ENCODE peak calls at places on chromosomes 11 and 22, in nine cellular contexts. H, P, S, L, D, J, C, W and Q are unnamed samples. For H4K20me1, the result is how much of the 10 kb centered on the place peaks cover.

GRCh38 chr22:35995345-35995744 is 33.3 kb downstream of the RBFOX2 start:
- DNase-seq in H (peak), P (no peak), S (no peak), L (no peak), D (no peak), J (peak), C (no peak), W (no peak), Q (no peak)

GRCh38 chr11:63427971-63428508 is 58.5 kb downstream of the SLC22A9 start:
- DNase-seq in H (no peak), P (no peak), S (no peak), L (no peak), D (no peak), J (no peak), C (no peak), W (no peak), Q (no peak)

GRCh38 chr11:107102692-107103463 is 84.6 kb upstream of the GUCY1A2 start:
- DNase-seq in H (no peak), P (no peak), S (no peak), L (no peak), D (no peak), J (no peak), C (no peak), W (no peak), Q (no peak)

GRCh38 chr22:37464181-37464580 is 22.0 kb downstream of the MFNG start:
- DNase-seq in H (no peak), P (no peak), S (no peak), L (no peak), D (no peak), J (no peak), C (peak), W (peak), Q (peak)

GRCh38 chr11:46446343-46446751 is 54.8 kb upstream of the CHRM4 start:
- DNase-seq in H (peak), P (no peak), S (no peak), L (no peak), D (no peak), J (peak), C (no peak), W (no peak), Q (peak)

GRCh38 chr11:11028017-11028692 is 170.3 kb upstream of the ZBED5 start:
- DNase-seq in H (peak), P (peak), S (peak), L (peak), D (peak), J (peak), C (peak), W (peak), Q (peak)

GRCh38 chr11:61587951-61588695 is 7.2 kb upstream of the SYT7 start:
- DNase-seq in H (no peak), P (no peak), S (peak), L (no peak), D (no peak), J (peak), C (peak), W (no peak), Q (peak)

GRCh38 chr11:61327669-61328071 is 5.2 kb downstream of the DDB1 start:
- DNase-seq in H (peak), P (no peak), S (no peak), L (no peak), D (no peak), J (peak), C (no peak), W (no peak), Q (no peak)

GRCh38 chr11:117826832-117827231 is 2.3 kb upstream of the FXYD2 start:
- DNase-seq in H (no peak), P (no peak), S (no peak), L (no peak), D (no peak), J (no peak), C (no peak), W (no peak), Q (no peak)

GRCh38 chr22:46062971-46063631 is 86.1 kb upstream of the WNT7B start:
- DNase-seq in H (no peak), P (peak), S (no peak), L (no peak), D (no peak), J (peak), C (peak), W (no peak), Q (no peak)

GRCh38 chr11:108967571-108967970 is 302.7 kb downstream of the DDX10 start:
- DNase-seq in H (no peak), P (no peak), S (no peak), L (no peak), D (no peak), J (peak), C (peak), W (peak), Q (no peak)

GRCh38 chr22:36641902-36642640 is 61.5 kb downstream of the CACNG2 start:
- DNase-seq in H (peak), P (peak), S (no peak), L (no peak), D (no peak), J (peak), C (no peak), W (peak), Q (no peak)

GRCh38 chr11:12377824-12378593 is 638 bp downstream of the PARVA start:
- DNase-seq in H (peak), P (peak), S (peak), L (no peak), D (no peak), J (peak), C (peak), W (peak), Q (peak)

GRCh38 chr11:128933481-128934178 is 9.0 kb downstream of the TP53AIP1 start:
- DNase-seq in H (no peak), P (no peak), S (no peak), L (no peak), D (no peak), J (no peak), C (no peak), W (no peak), Q (no peak)

GRCh38 chr22:46390652-46391301 is 55.3 kb downstream of the TRMU start:
- DNase-seq in H (peak), P (peak), S (no peak), L (no peak), D (no peak), J (peak), C (peak), W (peak), Q (peak)

GRCh38 chr22:39471421-39472141 is 14.8 kb downstream of the MGAT3 start:
- DNase-seq in H (peak), P (peak), S (no peak), L (peak), D (no peak), J (peak), C (no peak), W (no peak), Q (peak)

GRCh38 chr11:66857234-66857926 is 516 bp downstream of the LRFN4 start:
- DNase-seq in H (no peak), P (peak), S (no peak), L (no peak), D (no peak), J (peak), C (peak), W (no peak), Q (no peak)

GRCh38 chr11:111878766-111879636 is at the start of the genes CFAP68 and FDXACB1:
- DNase-seq in H (peak), P (peak), S (peak), L (peak), D (peak), J (peak), C (peak), W (peak), Q (peak)

GRCh38 chr22:26835929-26836528 is 178.6 kb downstream of the MIAT start:
- DNase-seq in H (peak), P (peak), S (peak), L (peak), D (no peak), J (peak), C (peak), W (peak), Q (peak)

GRCh38 chr11:125373426-125374391 is 122.4 kb downstream of the FEZ1 start:
- DNase-seq in H (peak), P (no peak), S (no peak), L (no peak), D (no peak), J (no peak), C (no peak), W (peak), Q (no peak)

GRCh38 chr11:113378692-113379091 is 8.9 kb upstream of the ANKK1 start:
- DNase-seq in H (no peak), P (no peak), S (no peak), L (no peak), D (no peak), J (peak), C (no peak), W (no peak), Q (no peak)

GRCh38 chr11:116825434-116825833 is 2.3 kb upstream of the APOA4 start:
- DNase-seq in H (no peak), P (no peak), S (no peak), L (no peak), D (no peak), J (no peak), C (no peak), W (no peak), Q (no peak)

GRCh38 chr11:69121621-69122336 is 34.0 kb upstream of the SMIM38 start:
- DNase-seq in H (no peak), P (no peak), S (no peak), L (no peak), D (no peak), J (no peak), C (no peak), W (no peak), Q (no peak)

GRCh38 chr11:107999759-108000455 is 8.8 kb upstream of the CUL5 start:
- DNase-seq in H (peak), P (peak), S (peak), L (peak), D (no peak), J (peak), C (peak), W (peak), Q (peak)

GRCh38 chr22:43862074-43862881 is at the start of gene SULT4A1:
- DNase-seq in H (peak), P (peak), S (peak), L (no peak), D (no peak), J (peak), C (peak), W (peak), Q (no peak)

GRCh38 chr11:61908730-61909622 is 8.4 kb downstream of the RAB3IL1 start:
- DNase-seq in H (no peak), P (no peak), S (no peak), L (peak), D (no peak), J (no peak), C (no peak), W (no peak), Q (no peak)

GRCh38 chr22:41243361-41243760 is 2.6 kb upstream of the CHADL start:
- DNase-seq in H (no peak), P (peak), S (no peak), L (no peak), D (peak), J (no peak), C (no peak), W (no peak), Q (no peak)

GRCh38 chr22:31020334-31020733 is 51.3 kb downstream of the TUG1 start:
- DNase-seq in H (no peak), P (no peak), S (no peak), L (no peak), D (no peak), J (no peak), C (no peak), W (no peak), Q (no peak)

GRCh38 chr22:37501610-37502341 is 15.6 kb upstream of the MFNG start:
- DNase-seq in H (peak), P (peak), S (no peak), L (no peak), D (no peak), J (peak), C (no peak), W (peak), Q (peak)

GRCh38 chr11:95451261-95451660 is 220.3 kb upstream of the SESN3 start:
- DNase-seq in H (no peak), P (no peak), S (no peak), L (no peak), D (no peak), J (no peak), C (no peak), W (no peak), Q (no peak)

GRCh38 chr11:128513915-128514681 is 73.3 kb downstream of the ETS1 start:
- DNase-seq in H (no peak), P (no peak), S (no peak), L (no peak), D (no peak), J (peak), C (no peak), W (no peak), Q (no peak)

GRCh38 chr11:95647805-95648379 is 141.7 kb downstream of the FAM76B start:
- DNase-seq in H (no peak), P (no peak), S (no peak), L (no peak), D (no peak), J (no peak), C (no peak), W (no peak), Q (no peak)

GRCh38 chr22:42937164-42937854 is 77.6 kb downstream of the PACSIN2 start:
- DNase-seq in H (peak), P (peak), S (peak), L (peak), D (no peak), J (peak), C (no peak), W (peak), Q (no peak)

GRCh38 chr11:125365196-125365931 is 130.7 kb downstream of the FEZ1 start:
- DNase-seq in H (no peak), P (no peak), S (no peak), L (no peak), D (no peak), J (peak), C (no peak), W (no peak), Q (no peak)

DNA sequence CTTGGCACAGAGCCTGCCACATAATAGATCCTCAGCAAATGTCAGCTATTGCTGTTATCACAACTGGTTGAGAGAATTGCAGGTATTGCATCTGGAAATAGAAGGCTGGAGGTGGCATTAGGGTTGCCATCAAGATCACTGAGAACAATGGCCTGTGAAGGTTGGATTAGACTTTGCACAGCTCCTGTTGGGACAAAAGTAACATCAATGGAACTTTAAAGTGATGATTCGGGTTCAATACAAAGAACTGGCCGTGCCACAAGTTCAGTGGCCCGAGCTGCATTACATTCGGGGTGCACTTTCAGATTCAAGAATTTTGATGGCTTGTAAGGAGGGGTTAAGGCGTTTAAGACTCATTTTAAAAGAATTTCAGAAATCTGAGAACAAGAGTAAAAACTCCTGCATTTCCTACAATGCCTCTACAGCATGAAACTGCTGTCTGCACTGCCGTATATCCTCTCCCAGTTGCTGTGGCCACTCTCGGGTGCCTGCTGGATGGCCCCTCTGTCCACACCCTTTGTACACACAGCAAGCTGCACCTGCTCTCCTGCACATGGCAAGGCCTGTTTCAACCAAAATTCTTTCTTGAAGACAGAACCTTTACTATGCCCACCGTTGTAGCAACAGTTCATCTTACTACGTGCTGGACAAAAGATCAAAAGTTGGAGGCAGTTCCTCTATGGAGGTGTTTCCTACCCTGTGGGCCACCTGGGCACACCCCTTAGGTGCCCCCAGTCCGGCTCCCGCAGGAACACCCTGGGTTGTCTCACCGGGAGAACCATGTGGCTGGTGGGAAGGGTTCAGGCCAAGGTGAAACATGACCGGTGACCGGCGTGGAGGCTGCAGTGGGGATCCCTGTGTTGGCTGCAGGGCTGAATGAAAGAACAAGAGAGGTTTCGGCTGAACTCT is 17.5 kb upstream of the SHANK2 start:
- DNase-seq in H (no peak), P (no peak), S (no peak), L (no peak), D (no peak), J (no peak), C (no peak), W (no peak), Q (no peak)
- H4K20me1 ChIP-seq in H (under half), P (under half), S (under half), L (under half), D (under half), J (under half), C (under half), W (under half), Q (under half)

GRCh38 chr11:746289-747175 is 732 bp upstream of the TALDO1 start:
- DNase-seq in H (peak), P (no peak), S (no peak), L (peak), D (no peak), J (peak), C (no peak), W (no peak), Q (no peak)

GRCh38 chr11:748007-748359 is 719 bp downstream of the TALDO1 start:
- DNase-seq in H (no peak), P (no peak), S (no peak), L (peak), D (no peak), J (peak), C (peak), W (no peak), Q (no peak)

GRCh38 chr11:747176-748006 is at the start of gene TALDO1:
- DNase-seq in H (peak), P (peak), S (peak), L (peak), D (peak), J (peak), C (peak), W (peak), Q (peak)

DNA sequence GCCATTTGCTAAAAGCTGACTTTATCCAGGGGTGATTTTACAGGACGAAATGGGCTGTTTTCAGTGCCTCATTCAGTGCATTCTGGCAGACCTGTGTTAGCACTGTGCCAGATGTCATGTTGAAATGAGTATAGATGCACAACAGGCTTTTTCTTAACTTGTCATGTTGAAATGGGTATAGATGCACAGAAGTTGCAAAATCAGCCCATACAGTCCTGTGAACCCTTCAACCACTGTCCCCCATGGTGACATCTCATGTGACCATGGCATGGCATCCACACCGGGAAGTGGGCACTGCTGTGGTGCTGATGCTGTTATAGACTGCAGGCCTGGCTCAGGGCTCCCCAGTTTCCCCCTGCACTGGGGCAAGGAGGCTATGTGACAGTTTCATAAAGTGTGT is 2.5 kb downstream of the TALDO1 start:
- DNase-seq in H (no peak), P (no peak), S (no peak), L (no peak), D (no peak), J (peak), C (no peak), W (no peak), Q (no peak)
- H3K4me3 ChIP-seq in H (no peak), P (no peak), S (no peak), L (no peak), D (no peak), J (no peak), C (no peak), W (peak), Q (no peak)

GRCh38 chr22:29912141-29912540 is 29.2 kb downstream of the MTMR3 start:
- DNase-seq in H (no peak), P (no peak), S (no peak), L (no peak), D (no peak), J (no peak), C (no peak), W (no peak), Q (no peak)

GRCh38 chr22:29916007-29916544 is 33.1 kb downstream of the MTMR3 start:
- DNase-seq in H (peak), P (no peak), S (no peak), L (no peak), D (no peak), J (no peak), C (no peak), W (no peak), Q (no peak)

GRCh38 chr22:29912605-29913398 is 29.8 kb downstream of the MTMR3 start:
- DNase-seq in H (peak), P (peak), S (no peak), L (no peak), D (no peak), J (peak), C (no peak), W (peak), Q (no peak)

GRCh38 chr22:29914991-29915390 is 32.0 kb downstream of the MTMR3 start:
- DNase-seq in H (no peak), P (no peak), S (no peak), L (no peak), D (no peak), J (no peak), C (no peak), W (no peak), Q (no peak)

DNA sequence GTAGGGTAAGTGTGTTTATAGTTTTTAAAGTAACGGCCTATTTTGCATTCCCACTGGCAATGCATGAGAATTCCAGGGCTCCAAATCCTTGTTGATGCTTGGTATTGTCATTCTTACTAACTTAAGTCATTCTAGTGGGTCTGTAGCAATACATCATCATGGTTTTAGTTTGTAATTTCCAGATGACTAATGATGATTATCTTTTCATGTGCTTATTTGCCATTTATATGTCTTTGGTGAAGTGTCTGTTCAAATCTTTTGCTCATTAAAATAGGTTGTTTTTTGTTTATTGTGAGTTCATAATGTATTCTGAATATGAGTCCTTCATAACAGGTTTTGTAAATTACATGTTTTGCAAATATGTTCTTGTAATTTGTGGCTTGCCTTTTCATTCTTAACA is 31.2 kb downstream of the MTMR3 start:
- DNase-seq in H (peak), P (peak), S (no peak), L (no peak), D (peak), J (peak), C (peak), W (peak), Q (peak)
- H4K20me1 ChIP-seq in H (under half), P (under half), S (under half), L (under half), D (under half), J (under half), C (half or more), W (under half), Q (under half)

DNA sequence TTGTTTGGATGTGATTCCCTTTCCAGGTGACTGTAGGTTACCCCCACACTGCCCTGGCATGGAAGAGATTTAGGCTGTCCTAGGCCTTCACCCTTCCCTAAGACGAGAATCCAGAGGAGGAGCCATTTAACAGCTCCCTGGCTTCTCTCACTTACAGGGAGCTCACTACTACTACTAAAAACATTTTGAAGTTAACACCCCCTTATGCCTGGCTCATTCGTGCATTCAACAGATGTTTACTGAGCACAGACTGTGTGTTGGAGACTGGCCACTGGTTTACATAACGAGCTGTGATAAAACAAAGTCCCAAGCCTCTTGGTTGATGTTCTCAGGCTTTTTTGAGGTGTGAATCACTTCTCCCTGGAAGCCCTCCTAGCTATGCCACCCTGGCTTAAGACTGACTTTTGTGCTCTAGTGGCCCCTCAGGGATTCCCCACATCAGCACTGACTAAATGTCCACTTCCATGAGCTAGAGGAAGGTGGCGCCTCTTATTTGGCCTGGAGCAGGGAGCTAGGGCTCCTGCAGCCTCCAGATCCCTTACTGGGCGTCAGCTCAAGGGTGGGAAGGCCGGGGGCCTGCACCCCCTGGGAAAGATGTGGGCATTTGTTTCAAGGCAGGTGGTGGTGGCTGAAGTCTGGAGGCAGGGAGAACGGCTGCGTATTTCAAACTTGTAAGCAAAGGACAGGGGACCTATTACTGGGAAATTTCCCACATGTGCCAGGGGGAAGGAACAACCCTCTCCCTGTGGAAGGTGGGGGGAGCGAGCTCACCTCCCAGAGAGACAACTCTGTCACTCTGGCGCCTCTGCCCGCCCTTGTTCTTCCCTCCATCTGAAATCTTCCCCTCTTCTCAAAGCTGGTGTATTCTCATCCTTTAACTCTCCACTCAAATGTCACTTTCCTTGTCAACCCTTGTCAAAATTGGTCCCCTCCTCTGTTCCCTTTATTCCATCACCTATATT is 19.4 kb upstream of the MALAT1 start:
- DNase-seq in H (peak), P (peak), S (no peak), L (no peak), D (no peak), J (peak), C (peak), W (peak), Q (peak)
- H3K4me3 ChIP-seq in H (peak), P (peak), S (no peak), L (no peak), D (no peak), J (peak), C (peak), W (peak), Q (no peak)